ENCODE peak calls at places on chromosomes 1 and 21, in five cellular contexts. E, U, G, C and X are unnamed samples.

GRCh38 chr1:15192916-15193550 is 39.5 kb downstream of the TMEM51 start:
- DNase-seq in E (no peak), G (no peak), C (no peak), U (no peak), X (no peak)

GRCh38 chr1:208308221-208308620 is 64.0 kb upstream of the PLXNA2 start:
- DNase-seq in E (no peak), U (no peak), G (no peak), C (no peak), X (no peak)

GRCh38 chr1:218433744-218434143 is 88.6 kb downstream of the TGFB2 start:
- DNase-seq in C (no peak), E (no peak), U (no peak), G (no peak), X (no peak)

GRCh38 chr1:9302745-9303524 is 10.2 kb downstream of the SPSB1 start:
- DNase-seq in U (no peak), G (peak), E (peak), C (no peak), X (no peak)

GRCh38 chr21:31609081-31609480 is 50.4 kb upstream of the SOD1 start:
- DNase-seq in C (no peak), U (no peak), G (peak), E (no peak), X (no peak)

GRCh38 chr1:210850556-210850955 is 283.4 kb downstream of the KCNH1 start:
- DNase-seq in G (no peak), E (no peak), U (no peak), C (no peak), X (no peak)

GRCh38 chr1:68826861-68827260 is 330.0 kb upstream of the DEPDC1 start:
- DNase-seq in C (no peak), G (no peak), E (no peak), U (no peak), X (peak)

GRCh38 chr1:110240476-110241210 is 30.5 kb downstream of the KCNC4 start:
- DNase-seq in U (no peak), E (no peak), C (no peak), G (no peak), X (no peak)

GRCh38 chr21:46295996-46296752 is 10.0 kb downstream of the YBEY start:
- DNase-seq in G (peak), U (peak), C (peak), E (no peak), X (no peak)